ENCODE peak calls at places on chromosomes 1 and 21, in eight cellular contexts. V is RWPE2, Q is dorsolateral prefrontal cortex, H is heart left ventricle, L is A549, Z is tibial artery, X is tibial nerve, R is HL-60. M is an unnamed sample.

GRCh38 chr1:23168079-23168461 is 586 bp downstream of the LUZP1 start:
- DNase-seq in H (peak), Z (no peak), X (no peak), V (no peak), R (peak), L (no peak), Q (no peak), M (no peak)

GRCh38 chr1:68889471-68889870 is 392.6 kb upstream of the DEPDC1 start:
- DNase-seq in Z (no peak), Q (no peak), R (no peak), X (no peak), V (no peak), H (no peak), L (no peak), M (no peak)

GRCh38 chr1:167614851-167615250 is 15.2 kb upstream of the RCSD1 start:
- DNase-seq in R (no peak), X (no peak), Z (no peak), V (no peak), L (no peak), H (no peak), Q (no peak), M (no peak)

GRCh38 chr1:24765308-24765988 is 20.2 kb downstream of the CLIC4 start:
- DNase-seq in V (no peak), Q (no peak), Z (no peak), L (no peak), H (no peak), X (no peak), R (no peak), M (no peak)

GRCh38 chr1:172499636-172500141 is 33.3 kb upstream of the SUCO start:
- DNase-seq in V (no peak), H (no peak), X (no peak), Z (no peak), L (peak), R (peak), Q (no peak), M (no peak)

GRCh38 chr1:26731233-26731902 is 35.6 kb downstream of the ARID1A start:
- DNase-seq in X (no peak), Z (no peak), V (no peak), R (no peak), L (no peak), Q (no peak), H (no peak), M (no peak)

GRCh38 chr1:184693011-184693410 is 61.6 kb downstream of the EDEM3 start:
- DNase-seq in X (no peak), Q (no peak), L (no peak), R (no peak), Z (no peak), H (no peak), V (no peak), M (no peak)

GRCh38 chr1:99766378-99766800 is at the start of gene FRRS1:
- DNase-seq in Z (peak), R (peak), H (peak), X (peak), L (peak), Q (no peak), V (no peak), M (peak)

GRCh38 chr1:61293197-61293596 is 210.8 kb downstream of the NFIA start:
- DNase-seq in H (no peak), Z (peak), V (no peak), Q (no peak), L (no peak), X (no peak), R (no peak), M (no peak)

GRCh38 chr21:29434081-29434480 is 135.4 kb downstream of the BACH1 start:
- DNase-seq in H (no peak), Q (no peak), L (no peak), Z (no peak), X (no peak), R (no peak), V (no peak), M (no peak)

GRCh38 chr1:29648798-29649374 is 412.6 kb downstream of the PTPRU start:
- DNase-seq in Z (no peak), X (no peak), Q (no peak), R (no peak), H (no peak), L (no peak), V (no peak), M (no peak)

GRCh38 chr1:216682694-216683243 is 40.5 kb downstream of the ESRRG start:
- DNase-seq in Q (no peak), X (no peak), V (no peak), Z (no peak), R (no peak), L (no peak), H (no peak), M (no peak)

GRCh38 chr1:167105150-167105840 is 11.4 kb downstream of the STYXL2 start:
- DNase-seq in Q (no peak), R (no peak), L (no peak), X (no peak), V (no peak), Z (no peak), H (no peak), M (no peak)

GRCh38 chr21:39537571-39537970 is 75.2 kb upstream of the B3GALT5 start:
- DNase-seq in R (no peak), Z (no peak), V (no peak), H (no peak), Q (no peak), X (no peak), L (no peak), M (no peak)
- H3K27ac ChIP-seq in R (no peak), Z (no peak), V (no peak), H (no peak), Q (no peak), X (no peak), L (no peak), M (peak)

GRCh38 chr1:155910621-155911121 is 478 bp downstream of the RIT1 start:
- DNase-seq in V (no peak), X (no peak), L (peak), Q (no peak), Z (peak), H (peak), R (peak), M (no peak)

GRCh38 chr1:155913969-155914757 is 3.0 kb upstream of the RIT1 start:
- DNase-seq in H (no peak), Z (no peak), X (no peak), Q (no peak), L (no peak), R (no peak), V (no peak), M (no peak)

GRCh38 chr1:155912056-155912536 is 947 bp upstream of the RIT1 start:
- DNase-seq in L (no peak), Q (no peak), H (no peak), R (no peak), X (no peak), V (no peak), Z (no peak), M (no peak)

GRCh38 chr1:155911156-155912055 is at the start of gene RIT1:
- DNase-seq in Q (peak), Z (peak), V (peak), H (peak), L (peak), R (peak), X (peak), M (peak)

GRCh38 chr1:155909894-155910293 is 1.3 kb downstream of the RIT1 start:
- DNase-seq in V (no peak), Z (peak), X (no peak), R (peak), H (no peak), Q (no peak), L (peak), M (no peak)
- H3K27ac ChIP-seq in V (peak), Z (peak), X (peak), R (peak), H (peak), Q (no peak), L (peak), M (no peak)

GRCh38 chr1:178122283-178122682 is 28.4 kb downstream of the RASAL2 start:
- DNase-seq in Q (no peak), Z (no peak), L (no peak), V (no peak), X (no peak), H (no peak), R (no peak), M (no peak)

GRCh38 chr1:178121883-178122282 is 28.0 kb downstream of the RASAL2 start:
- DNase-seq in H (no peak), R (no peak), Z (no peak), Q (no peak), L (no peak), V (no peak), X (no peak), M (no peak)

GRCh38 chr1:178126790-178127189 is 32.9 kb downstream of the RASAL2 start:
- DNase-seq in X (no peak), Q (no peak), L (peak), H (no peak), R (no peak), V (peak), Z (no peak), M (no peak)

GRCh38 chr1:178126261-178126660 is 32.4 kb downstream of the RASAL2 start:
- DNase-seq in H (no peak), X (no peak), R (no peak), V (no peak), Q (no peak), L (peak), Z (no peak), M (no peak)

GRCh38 chr1:178124115-178124514 is 30.2 kb downstream of the RASAL2 start:
- DNase-seq in X (no peak), Z (no peak), H (no peak), L (no peak), V (no peak), Q (no peak), R (no peak), M (no peak)
- H3K27ac ChIP-seq in X (no peak), Z (no peak), H (no peak), L (no peak), V (peak), Q (no peak), R (no peak), M (no peak)

GRCh38 chr1:231393668-231394067 is 28.4 kb downstream of the EGLN1 start:
- DNase-seq in R (no peak), Z (no peak), L (peak), H (no peak), Q (no peak), X (no peak), V (no peak), M (no peak)
- H3K27ac ChIP-seq in R (no peak), Z (no peak), L (peak), H (no peak), Q (no peak), X (no peak), V (peak), M (no peak)

DNA sequence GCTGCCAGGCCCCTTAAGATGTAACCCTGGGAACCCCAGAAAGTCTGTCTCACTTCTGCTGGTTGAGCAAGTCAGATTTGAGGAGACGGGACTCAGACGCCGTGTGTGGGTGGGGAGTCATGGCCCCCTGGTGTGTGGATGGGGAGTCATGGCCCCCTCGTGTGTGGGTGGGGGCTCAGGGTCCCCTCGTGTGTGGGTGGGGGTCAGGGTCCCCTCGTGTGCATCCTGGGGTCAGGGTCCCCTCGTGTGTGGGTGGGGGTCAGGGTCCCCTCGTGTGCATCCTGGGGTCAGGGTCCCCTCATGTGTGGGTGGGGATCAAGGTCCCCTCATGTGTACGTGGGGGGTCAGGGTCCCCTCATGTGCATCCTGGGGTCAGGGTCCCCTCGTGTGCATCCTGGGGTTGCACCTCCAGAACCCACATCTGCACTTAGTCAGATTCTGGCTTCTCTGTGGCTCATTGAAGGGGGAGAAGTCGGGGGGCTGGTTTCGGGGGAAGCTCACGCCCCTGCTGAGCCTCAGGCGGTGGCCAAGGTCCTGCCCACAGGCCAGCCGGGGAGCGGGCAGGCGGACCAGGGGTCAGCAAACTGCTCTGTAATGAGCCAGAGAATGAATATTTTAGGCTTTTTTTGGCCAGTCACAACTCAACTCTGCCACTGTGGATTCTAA is 33.4 kb upstream of the POFUT2 start:
- DNase-seq in V (peak), H (no peak), R (no peak), X (no peak), L (no peak), Q (peak), Z (no peak), M (no peak)
- H3K27ac ChIP-seq in V (no peak), H (peak), R (no peak), X (peak), L (peak), Q (no peak), Z (peak), M (peak)

DNA sequence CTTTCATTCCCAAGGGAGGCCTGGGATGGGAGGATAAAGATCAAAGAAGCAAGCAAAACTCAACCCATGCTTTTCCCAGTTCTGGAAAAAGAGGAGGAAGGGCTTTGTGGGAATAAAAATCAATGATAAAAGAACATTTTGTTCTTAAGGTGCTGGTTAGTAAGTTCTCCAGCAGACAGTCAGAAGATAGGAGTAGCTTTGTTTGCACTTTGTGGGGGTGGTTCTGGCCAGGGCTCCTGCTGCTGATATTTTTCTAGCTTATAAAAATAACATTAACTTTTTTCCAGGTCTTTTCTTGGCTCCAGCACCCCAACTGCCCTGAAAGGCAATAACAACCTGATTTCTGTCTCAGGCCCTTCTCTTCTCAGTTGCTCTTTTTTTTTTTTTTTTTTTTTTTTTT is 220.0 kb downstream of the FGGY start:
- DNase-seq in Q (no peak), H (no peak), X (peak), Z (no peak), V (no peak), L (no peak), R (no peak), M (no peak)
- H3K27ac ChIP-seq in Q (no peak), H (no peak), X (no peak), Z (peak), V (no peak), L (no peak), R (no peak), M (no peak)

GRCh38 chr1:19435851-19436465 is 49.4 kb downstream of the CAPZB start:
- DNase-seq in R (no peak), Z (no peak), X (no peak), H (no peak), V (no peak), L (no peak), Q (no peak), M (no peak)

GRCh38 chr1:19432943-19433609 is 52.3 kb downstream of the CAPZB start:
- DNase-seq in L (no peak), X (no peak), R (no peak), Z (no peak), Q (no peak), V (no peak), H (no peak), M (no peak)

GRCh38 chr1:19430121-19431068 is 54.9 kb downstream of the CAPZB start:
- DNase-seq in V (no peak), X (no peak), H (no peak), Q (no peak), L (peak), Z (no peak), R (no peak), M (no peak)

GRCh38 chr1:19435181-19435580 is 50.2 kb downstream of the CAPZB start:
- DNase-seq in Z (peak), L (no peak), R (peak), Q (no peak), V (no peak), H (no peak), X (no peak), M (no peak)

GRCh38 chr1:19433610-19433999 is 51.7 kb downstream of the CAPZB start:
- DNase-seq in X (no peak), Q (no peak), L (no peak), Z (no peak), V (no peak), H (no peak), R (no peak), M (no peak)
- H3K27ac ChIP-seq in X (peak), Q (no peak), L (no peak), Z (peak), V (no peak), H (peak), R (no peak), M (peak)

GRCh38 chr21:14486869-14487268 is 59.2 kb downstream of the SAMSN1 start:
- DNase-seq in L (no peak), R (no peak), Z (no peak), X (no peak), V (no peak), H (no peak), Q (no peak), M (no peak)

GRCh38 chr21:14480601-14481000 is 65.5 kb downstream of the SAMSN1 start:
- DNase-seq in H (no peak), V (no peak), R (no peak), X (no peak), Q (no peak), L (no peak), Z (no peak), M (no peak)

GRCh38 chr21:14484188-14485009 is 61.7 kb downstream of the SAMSN1 start:
- DNase-seq in V (no peak), R (no peak), Z (no peak), X (no peak), L (no peak), H (no peak), Q (no peak), M (no peak)

GRCh38 chr21:14479387-14479786 is 66.7 kb downstream of the SAMSN1 start:
- DNase-seq in L (no peak), Q (no peak), Z (no peak), X (no peak), R (no peak), H (no peak), V (no peak), M (no peak)

GRCh38 chr21:14482165-14482564 is 64.0 kb downstream of the SAMSN1 start:
- DNase-seq in L (no peak), Q (no peak), R (peak), V (no peak), Z (no peak), X (no peak), H (peak), M (no peak)
- H3K27ac ChIP-seq in L (no peak), Q (no peak), R (peak), V (no peak), Z (no peak), X (no peak), H (no peak), M (no peak)